ENCODE peak calls at places on chromosomes 16 and 17, in five cellular contexts. R is activated naive CD4-positive, alpha-beta T cell; C is B cell; T is stimulated activated CD8-positive, alpha-beta memory T cell treated with anti-CD3 and anti-CD28 coated beads, Interleukin-4, amount 100 ng/mL, for 1 hour; Z is stimulated activated CD4-positive, alpha-beta T cell treated with anti-CD3 and anti-CD28 coated beads, Interleukin-15, amount 100 ng/mL, for 1 hour. N is an unnamed sample.

GRCh38 chr16:372584-372983 is 2.2 kb upstream of the MRPL28 start:
- DNase-seq in Z (no peak), C (no peak), T (no peak), R (no peak), N (no peak)

GRCh38 chr17:21127508-21128077 is 829 bp downstream of the DHRS7B start:
- DNase-seq in C (no peak), R (no peak), Z (no peak), T (no peak), N (no peak)

GRCh38 chr17:67549787-67550186 is 167.9 kb upstream of the NOL11 start:
- DNase-seq in T (no peak), C (no peak), Z (no peak), R (no peak), N (no peak)

GRCh38 chr17:75799402-75799801 is 14.8 kb downstream of the UNK start:
- DNase-seq in Z (no peak), C (no peak), T (no peak), R (no peak), N (no peak)

GRCh38 chr16:82855471-82855870 is 228.7 kb downstream of the CDH13 start:
- DNase-seq in R (no peak), Z (no peak), C (no peak), T (no peak), N (no peak)

GRCh38 chr16:54026456-54026855 is 260.1 kb downstream of the IRX3 start:
- DNase-seq in C (no peak), T (no peak), R (no peak), Z (no peak), N (no peak)

GRCh38 chr17:62572488-62573469 is 54.7 kb upstream of the MRC2 start:
- DNase-seq in Z (no peak), C (no peak), T (no peak), R (no peak), N (no peak)

GRCh38 chr17:82246365-82247174 is 17.7 kb downstream of the SLC16A3 start:
- DNase-seq in Z (no peak), T (no peak), C (no peak), R (no peak), N (no peak)